ENCODE peak calls at places on chromosomes 6 and 20, in six cellular contexts. X is neuronal stem cell, O is IMR-90, Q is mesenchymal stem cell, I is H9, C is trophoblast cell. D is an unnamed sample. For H3K4me1, the result is how much of the 10 kb centered on the place peaks cover.

GRCh38 chr20:47008842-47009518 is 114.3 kb downstream of the EYA2 start:
- DNase-seq in X (no peak), O (no peak), Q (no peak), I (no peak), C (no peak), D (no peak)

GRCh38 chr6:36249010-36249409 is 20.9 kb upstream of the PNPLA1 start:
- DNase-seq in X (no peak), O (peak), Q (peak), I (no peak), C (no peak), D (no peak)

GRCh38 chr20:3105256-3106137 is 21.0 kb upstream of the AVP start:
- DNase-seq in X (no peak), O (no peak), Q (no peak), I (no peak), C (no peak), D (no peak)

GRCh38 chr6:21164768-21165326 is 428.7 kb upstream of the SOX4 start:
- DNase-seq in X (no peak), O (peak), Q (peak), I (no peak), C (no peak), D (no peak)

GRCh38 chr20:3431109-3431508 is 23.6 kb upstream of the DNAAF9 start:
- DNase-seq in X (no peak), O (peak), Q (no peak), I (no peak), C (no peak), D (no peak)

GRCh38 chr20:11459090-11459877 is 458.4 kb upstream of the BTBD3 start:
- DNase-seq in X (no peak), O (peak), Q (peak), I (no peak), C (no peak), D (no peak)

GRCh38 chr20:57241592-57241991 is 24.8 kb downstream of the BMP7 start:
- DNase-seq in X (no peak), O (no peak), Q (no peak), I (no peak), C (no peak), D (no peak)

GRCh38 chr20:24479595-24479994 is 10.2 kb downstream of the SYNDIG1 start:
- DNase-seq in X (no peak), O (no peak), Q (no peak), I (no peak), C (no peak), D (no peak)

GRCh38 chr6:68990313-68990712 is 355.2 kb downstream of the ADGRB3 start:
- DNase-seq in X (no peak), O (no peak), Q (no peak), I (no peak), C (no peak), D (no peak)

GRCh38 chr6:150924808-150925654 is 59.5 kb downstream of the MTHFD1L start:
- DNase-seq in X (no peak), O (peak), Q (no peak), I (no peak), C (peak), D (no peak)

GRCh38 chr6:166007349-166008263 is 160.0 kb downstream of the TBXT start:
- DNase-seq in X (no peak), O (peak), Q (peak), I (no peak), C (no peak), D (no peak)

GRCh38 chr6:11197175-11197535 is 35.3 kb downstream of the NEDD9 start:
- DNase-seq in X (peak), O (peak), Q (peak), I (no peak), C (peak), D (no peak)

GRCh38 chr6:168410554-168411011 is 30.4 kb upstream of the SMOC2 start:
- DNase-seq in X (no peak), O (no peak), Q (no peak), I (peak), C (no peak), D (no peak)

GRCh38 chr6:53055873-53056272 is 9.3 kb upstream of the FBXO9 start:
- DNase-seq in X (no peak), O (no peak), Q (no peak), I (no peak), C (peak), D (no peak)

GRCh38 chr6:168133186-168133585 is 54.2 kb upstream of the FRMD1 start:
- DNase-seq in X (no peak), O (peak), Q (peak), I (peak), C (no peak), D (no peak)

GRCh38 chr6:21327326-21328140 is 266.0 kb upstream of the SOX4 start:
- DNase-seq in X (no peak), O (no peak), Q (no peak), I (peak), C (peak), D (peak)

GRCh38 chr6:134416501-134417154 is 98.7 kb upstream of the SGK1 start:
- DNase-seq in X (no peak), O (peak), Q (no peak), I (no peak), C (no peak), D (no peak)

GRCh38 chr6:43376551-43376981 is 7.1 kb upstream of the ZNF318 start:
- DNase-seq in X (no peak), O (peak), Q (peak), I (no peak), C (peak), D (no peak)

GRCh38 chr6:158050955-158051354 is 69.3 kb downstream of the SYNJ2 start:
- DNase-seq in X (no peak), O (peak), Q (peak), I (no peak), C (no peak), D (no peak)

GRCh38 chr6:53986165-53986720 is 125.0 kb upstream of the MLIP start:
- DNase-seq in X (peak), O (peak), Q (peak), I (no peak), C (peak), D (no peak)

GRCh38 chr6:126581316-126581715 is 241.4 kb downstream of the CENPW start:
- DNase-seq in X (no peak), O (no peak), Q (no peak), I (no peak), C (no peak), D (no peak)

GRCh38 chr6:148548749-148549140 is 198.1 kb upstream of the UST start:
- DNase-seq in X (no peak), O (no peak), Q (no peak), I (no peak), C (no peak), D (no peak)

GRCh38 chr6:163892814-163893561 is 478.5 kb downstream of the QKI start:
- DNase-seq in X (no peak), O (no peak), Q (no peak), I (no peak), C (no peak), D (no peak)

GRCh38 chr20:53413188-53413631 is 180.4 kb downstream of the ZNF217 start:
- DNase-seq in X (peak), O (no peak), Q (no peak), I (peak), C (peak), D (peak)

GRCh38 chr6:44307217-44307616 is 5.9 kb downstream of the AARS2 start:
- DNase-seq in X (no peak), O (no peak), Q (no peak), I (no peak), C (no peak), D (no peak)

DNA sequence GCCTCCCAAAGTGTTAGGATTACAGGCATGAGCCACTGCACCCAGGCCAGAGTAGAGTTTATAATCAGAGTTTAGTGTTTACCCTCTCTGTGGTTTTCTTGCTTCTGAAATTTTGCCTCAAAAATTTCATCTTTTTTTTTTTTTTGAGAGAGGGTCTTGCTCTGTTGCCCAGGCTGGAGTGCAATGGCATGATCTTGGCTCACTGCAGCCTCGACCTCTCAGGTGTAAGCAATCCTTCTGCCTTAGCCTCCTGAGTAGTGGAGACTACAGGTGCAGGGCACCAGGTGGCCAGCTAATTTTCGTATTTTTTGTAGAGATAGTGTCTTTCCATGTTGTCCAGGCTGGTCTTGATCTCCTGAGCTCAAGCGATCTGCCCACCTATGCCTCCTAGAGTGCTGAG is 28.7 kb downstream of the TPX2 start:
- DNase-seq in X (no peak), O (no peak), Q (no peak), I (no peak), C (no peak), D (no peak)
- H4K91ac ChIP-seq in X (no peak), O (no peak), Q (no peak), I (no peak), C (no peak), D (no peak)

DNA sequence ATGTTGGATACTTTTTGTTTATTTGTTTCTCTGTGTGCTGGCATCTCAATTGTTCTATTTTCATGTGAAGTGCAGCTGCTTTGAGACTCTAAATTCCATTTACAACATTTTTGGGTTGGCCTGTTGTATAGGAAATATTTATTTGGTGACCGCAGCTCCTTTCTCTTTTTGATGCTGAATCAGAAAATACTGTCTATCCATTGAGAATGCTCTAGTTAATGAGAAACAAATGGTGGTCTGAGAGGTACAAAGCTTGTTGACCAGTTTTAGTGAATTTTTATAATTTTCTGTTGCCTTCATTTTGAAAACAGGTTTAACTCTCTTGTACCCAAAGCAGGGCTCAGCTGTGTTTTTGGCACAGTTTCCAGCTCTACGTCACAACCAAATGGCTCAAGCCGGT is 113.2 kb downstream of the FNDC1 start:
- DNase-seq in X (no peak), O (no peak), Q (no peak), I (no peak), C (no peak), D (no peak)
- H3K4me1 ChIP-seq in X (under half), O (under half), Q (under half), I (under half), C (under half), D (under half)

GRCh38 chr20:62725596-62726268 is 17.1 kb downstream of the NTSR1 start:
- DNase-seq in X (no peak), O (no peak), Q (no peak), I (no peak), C (no peak), D (no peak)

GRCh38 chr20:62726276-62726675 is 17.6 kb downstream of the NTSR1 start:
- DNase-seq in X (no peak), O (no peak), Q (no peak), I (no peak), C (no peak), D (no peak)

GRCh38 chr20:62723768-62724420 is 15.3 kb downstream of the NTSR1 start:
- DNase-seq in X (no peak), O (no peak), Q (no peak), I (no peak), C (no peak), D (no peak)

GRCh38 chr20:62723351-62723750 is 14.7 kb downstream of the NTSR1 start:
- DNase-seq in X (no peak), O (peak), Q (no peak), I (no peak), C (no peak), D (no peak)

GRCh38 chr20:62724692-62725595 is 16.3 kb downstream of the NTSR1 start:
- DNase-seq in X (no peak), O (no peak), Q (no peak), I (no peak), C (no peak), D (no peak)
- H4K91ac ChIP-seq in X (peak), O (no peak), Q (no peak), I (no peak), C (no peak), D (no peak)

GRCh38 chr20:23365390-23366165 is 3.6 kb downstream of the GZF1 start:
- DNase-seq in X (no peak), O (no peak), Q (no peak), I (no peak), C (no peak), D (no peak)
- H3K4me1 ChIP-seq in X (under half), O (under half), Q (under half), I (under half), C (under half), D (under half)

GRCh38 chr6:138970159-138970558 is 17.9 kb downstream of the REPS1 start:
- DNase-seq in X (no peak), O (no peak), Q (no peak), I (no peak), C (no peak), D (no peak)

GRCh38 chr6:138973481-138974140 is 14.4 kb downstream of the REPS1 start:
- DNase-seq in X (no peak), O (peak), Q (peak), I (no peak), C (peak), D (no peak)

GRCh38 chr6:138970856-138971425 is 17.1 kb downstream of the REPS1 start:
- DNase-seq in X (no peak), O (peak), Q (peak), I (no peak), C (peak), D (no peak)

GRCh38 chr6:138971601-138972000 is 16.5 kb downstream of the REPS1 start:
- DNase-seq in X (peak), O (peak), Q (peak), I (no peak), C (no peak), D (no peak)

DNA sequence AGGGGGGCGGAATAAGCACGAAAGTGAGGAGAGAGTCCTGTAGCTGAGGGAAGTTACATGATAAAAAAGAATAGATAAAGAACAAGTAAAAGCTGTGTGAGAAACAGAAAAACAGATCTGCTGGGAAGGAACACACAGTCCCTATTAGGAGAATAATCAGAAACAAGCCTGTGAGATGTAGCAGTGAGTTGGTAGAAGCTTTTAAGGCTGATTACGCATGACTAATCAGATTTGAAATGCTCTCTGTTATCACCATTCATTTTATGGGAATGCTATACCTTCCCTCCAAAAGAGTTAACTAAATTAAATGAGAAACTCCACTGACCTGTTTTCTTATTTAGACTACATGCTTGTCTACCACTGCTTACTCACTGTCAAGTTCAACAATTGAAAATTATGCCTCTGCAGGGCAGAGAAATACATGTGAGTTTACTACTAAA is 15.8 kb downstream of the REPS1 start:
- DNase-seq in X (no peak), O (peak), Q (peak), I (no peak), C (peak), D (no peak)
- H4K91ac ChIP-seq in X (no peak), O (no peak), Q (no peak), I (no peak), C (no peak), D (no peak)

GRCh38 chr20:1414982-1415381 is 22.1 kb upstream of the FKBP1A start:
- DNase-seq in X (no peak), O (no peak), Q (no peak), I (no peak), C (peak), D (no peak)
- H3K4me1 ChIP-seq in X (under half), O (under half), Q (under half), I (under half), C (under half), D (under half)

D was measured in H1.